ENCODE peak calls at places on chromosomes 16 and 17, in ten cellular contexts. One of them, this sample, is unnamed.
A peak's percentile ranks its signal among the peaks of the same experiment; 100 is the strongest.

GRCh38 chr17:33871720-33872535 is 383.2 kb upstream of the CCL2 start:
- DNase-seq in CD8-positive, alpha-beta T cell: no peak
- DNase-seq in adrenal gland: no peak
- DNase-seq in OCI-LY7: no peak
- DNase-seq in AG10803: peak; percentile 30
- DNase-seq in hepatocyte: peak; percentile 66
- DNase-seq in AG04450: no peak
- DNase-seq in coronary artery: no peak
- DNase-seq in lower lobe of right lung: no peak
- DNase-seq in psoas muscle: no peak
- DNase-seq in this sample: no peak

GRCh38 chr17:39775075-39775474 is 37.3 kb downstream of the GRB7 start:
- DNase-seq in CD8-positive, alpha-beta T cell: no peak
- DNase-seq in adrenal gland: no peak
- DNase-seq in OCI-LY7: peak; percentile 68
- DNase-seq in AG10803: no peak
- DNase-seq in hepatocyte: no peak
- DNase-seq in AG04450: no peak
- DNase-seq in coronary artery: no peak
- DNase-seq in lower lobe of right lung: no peak
- DNase-seq in psoas muscle: no peak
- DNase-seq in this sample: no peak

GRCh38 chr16:75080205-75081029 is 36.2 kb downstream of the LDHD start:
- DNase-seq in CD8-positive, alpha-beta T cell: no peak
- DNase-seq in adrenal gland: no peak
- DNase-seq in OCI-LY7: no peak
- DNase-seq in AG10803: peak; percentile 45
- DNase-seq in hepatocyte: no peak
- DNase-seq in AG04450: peak; percentile 60
- DNase-seq in coronary artery: no peak
- DNase-seq in lower lobe of right lung: no peak
- DNase-seq in psoas muscle: no peak
- DNase-seq in this sample: no peak

GRCh38 chr16:11232852-11233726 is 22.9 kb downstream of the SOCS1 start:
- DNase-seq in CD8-positive, alpha-beta T cell: peak; percentile 82
- DNase-seq in adrenal gland: no peak
- DNase-seq in OCI-LY7: peak; percentile 51
- DNase-seq in AG10803: no peak
- DNase-seq in hepatocyte: no peak
- DNase-seq in AG04450: no peak
- DNase-seq in coronary artery: no peak
- DNase-seq in lower lobe of right lung: peak; percentile 80
- DNase-seq in psoas muscle: peak; percentile 30
- DNase-seq in this sample: peak; percentile 28

GRCh38 chr16:25258856-25259179 is 1.2 kb upstream of the ZKSCAN2 start:
- DNase-seq in CD8-positive, alpha-beta T cell: peak; percentile 13
- DNase-seq in adrenal gland: no peak
- DNase-seq in OCI-LY7: peak; percentile 39
- DNase-seq in AG10803: no peak
- DNase-seq in hepatocyte: no peak
- DNase-seq in AG04450: no peak
- DNase-seq in coronary artery: no peak
- DNase-seq in lower lobe of right lung: no peak
- DNase-seq in psoas muscle: no peak
- DNase-seq in this sample: no peak

GRCh38 chr17:6506679-6507231 is 49.6 kb downstream of the PITPNM3 start:
- DNase-seq in CD8-positive, alpha-beta T cell: no peak
- DNase-seq in adrenal gland: no peak
- DNase-seq in OCI-LY7: no peak
- DNase-seq in AG10803: peak; percentile 57
- DNase-seq in hepatocyte: no peak
- DNase-seq in AG04450: no peak
- DNase-seq in coronary artery: peak; percentile 65
- DNase-seq in lower lobe of right lung: peak; percentile 39
- DNase-seq in psoas muscle: no peak
- DNase-seq in this sample: no peak

GRCh38 chr17:2030779-2031163 is 818 bp downstream of the DPH1 start:
- DNase-seq in CD8-positive, alpha-beta T cell: peak; percentile 53
- DNase-seq in adrenal gland: peak; percentile 61
- DNase-seq in OCI-LY7: no peak
- DNase-seq in AG10803: peak; percentile 90
- DNase-seq in hepatocyte: no peak
- DNase-seq in AG04450: peak; percentile 81
- DNase-seq in coronary artery: no peak
- DNase-seq in lower lobe of right lung: no peak
- DNase-seq in psoas muscle: no peak
- DNase-seq in this sample: peak; percentile 50

GRCh38 chr16:54070944-54071343 is 215.6 kb downstream of the IRX3 start:
- DNase-seq in CD8-positive, alpha-beta T cell: no peak
- DNase-seq in adrenal gland: no peak
- DNase-seq in OCI-LY7: no peak
- DNase-seq in AG10803: no peak
- DNase-seq in hepatocyte: no peak
- DNase-seq in AG04450: no peak
- DNase-seq in coronary artery: no peak
- DNase-seq in lower lobe of right lung: no peak
- DNase-seq in psoas muscle: no peak
- DNase-seq in this sample: no peak

GRCh38 chr17:78717431-78717980 is 64.6 kb downstream of the CYTH1 start:
- DNase-seq in CD8-positive, alpha-beta T cell: no peak
- DNase-seq in adrenal gland: peak; percentile 54
- DNase-seq in OCI-LY7: peak; percentile 52
- DNase-seq in AG10803: peak; percentile 49
- DNase-seq in hepatocyte: peak; percentile 29
- DNase-seq in AG04450: no peak
- DNase-seq in coronary artery: no peak
- DNase-seq in lower lobe of right lung: no peak
- DNase-seq in psoas muscle: no peak
- DNase-seq in this sample: no peak

GRCh38 chr17:17913695-17914332 is 58.4 kb downstream of the TOM1L2 start:
- DNase-seq in CD8-positive, alpha-beta T cell: peak; percentile 49
- DNase-seq in adrenal gland: peak; percentile 92
- DNase-seq in OCI-LY7: peak; percentile 21
- DNase-seq in AG10803: peak; percentile 87
- DNase-seq in hepatocyte: peak; percentile 91
- DNase-seq in AG04450: peak; percentile 73
- DNase-seq in coronary artery: no peak
- DNase-seq in lower lobe of right lung: peak; percentile 52
- DNase-seq in psoas muscle: peak; percentile 79
- DNase-seq in this sample: peak; percentile 64

GRCh38 chr16:12439443-12440232 is 364.0 kb downstream of the CPPED1 start:
- DNase-seq in CD8-positive, alpha-beta T cell: no peak
- DNase-seq in adrenal gland: no peak
- DNase-seq in OCI-LY7: no peak
- DNase-seq in AG10803: no peak
- DNase-seq in hepatocyte: no peak
- DNase-seq in AG04450: no peak
- DNase-seq in coronary artery: no peak
- DNase-seq in lower lobe of right lung: no peak
- DNase-seq in psoas muscle: no peak
- DNase-seq in this sample: peak; percentile 12

GRCh38 chr16:8729779-8730334 is 55.4 kb downstream of the ABAT start:
- DNase-seq in CD8-positive, alpha-beta T cell: no peak
- DNase-seq in adrenal gland: no peak
- DNase-seq in OCI-LY7: peak; percentile 12
- DNase-seq in AG10803: no peak
- DNase-seq in hepatocyte: no peak
- DNase-seq in AG04450: no peak
- DNase-seq in coronary artery: no peak
- DNase-seq in lower lobe of right lung: no peak
- DNase-seq in psoas muscle: no peak
- DNase-seq in this sample: no peak

DNA sequence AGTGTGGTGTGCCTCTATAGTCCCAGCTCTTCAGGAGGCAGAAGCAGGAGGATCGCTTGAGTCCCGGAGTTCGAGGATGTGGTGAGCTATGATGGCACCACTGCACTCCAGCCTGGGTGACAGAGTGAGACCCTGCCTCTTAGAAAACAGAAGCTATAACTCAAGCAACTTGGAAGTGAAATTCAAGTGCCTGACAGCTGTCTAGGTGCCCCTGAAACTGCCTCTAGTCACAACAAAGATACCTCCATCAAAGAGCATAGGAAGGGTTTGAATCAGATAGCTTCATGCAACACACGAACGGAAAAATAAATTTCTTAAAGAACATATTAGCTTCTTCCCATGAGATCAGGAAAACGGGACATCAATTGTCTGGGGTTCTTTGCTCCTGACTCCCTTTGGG is 860 bp upstream of the PLCG2 start:
- DNase-seq in CD8-positive, alpha-beta T cell: no peak
- DNase-seq in adrenal gland: no peak
- DNase-seq in OCI-LY7: peak; percentile 60
- DNase-seq in AG10803: no peak
- DNase-seq in hepatocyte: no peak
- DNase-seq in AG04450: no peak
- DNase-seq in coronary artery: no peak
- DNase-seq in lower lobe of right lung: no peak
- DNase-seq in psoas muscle: no peak
- DNase-seq in this sample: no peak
- H3K4me3 ChIP-seq in CD8-positive, alpha-beta T cell: no peak overlapping the region
- H3K4me3 ChIP-seq in adrenal gland: no peak overlapping the region
- H3K4me3 ChIP-seq in OCI-LY7: peak overlapping the region; percentile 85
- H3K4me3 ChIP-seq in AG10803: no peak overlapping the region
- H3K4me3 ChIP-seq in hepatocyte: no peak overlapping the region
- H3K4me3 ChIP-seq in AG04450: no peak overlapping the region
- H3K4me3 ChIP-seq in coronary artery: no peak overlapping the region
- H3K4me3 ChIP-seq in lower lobe of right lung: peak overlapping the region; percentile 73
- H3K4me3 ChIP-seq in psoas muscle: no peak overlapping the region
- H3K4me3 ChIP-seq in this sample: no peak overlapping the region

GRCh38 chr16:1494129-1494640 is 1.0 kb downstream of the TELO2 start:
- DNase-seq in CD8-positive, alpha-beta T cell: no peak
- DNase-seq in adrenal gland: peak; percentile 83
- DNase-seq in OCI-LY7: peak; percentile 7
- DNase-seq in AG10803: peak; percentile 80
- DNase-seq in hepatocyte: peak; percentile 55
- DNase-seq in AG04450: peak; percentile 34
- DNase-seq in coronary artery: peak; percentile 84
- DNase-seq in lower lobe of right lung: peak; percentile 58
- DNase-seq in psoas muscle: peak; percentile 75
- DNase-seq in this sample: peak; percentile 28
- TF ChIP-seq CTCF in CD8-positive, alpha-beta T cell: no peak
- TF ChIP-seq CTCF in adrenal gland: peak; percentile 53
- TF ChIP-seq CTCF in OCI-LY7: no peak
- TF ChIP-seq CTCF in AG10803: peak; percentile 79
- TF ChIP-seq CTCF in hepatocyte: peak; percentile 30
- TF ChIP-seq CTCF in AG04450: peak; percentile 71
- TF ChIP-seq CTCF in coronary artery: peak; percentile 29
- TF ChIP-seq CTCF in lower lobe of right lung: peak; percentile 59
- TF ChIP-seq CTCF in psoas muscle: peak; percentile 65
- TF ChIP-seq CTCF in this sample: peak; percentile 17

DNA sequence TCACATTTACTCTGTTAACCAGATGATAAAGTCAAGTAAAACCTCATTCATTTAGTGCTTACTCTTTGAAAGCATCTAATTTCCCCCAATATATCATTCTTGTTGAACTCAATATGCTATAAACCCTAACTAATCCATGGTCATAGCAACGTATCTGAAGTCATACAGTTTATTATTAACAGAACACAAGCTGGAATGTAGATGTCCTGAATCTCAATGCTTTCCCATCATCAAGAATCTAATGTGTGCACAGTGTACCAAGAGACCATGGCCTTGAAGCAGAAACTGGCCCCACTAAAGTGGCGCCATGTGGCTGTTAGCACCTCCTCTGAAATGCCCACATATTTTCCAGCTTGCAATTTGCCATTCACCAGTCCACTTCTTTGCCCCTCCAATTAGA is 245.8 kb downstream of the SOX9 start:
- DNase-seq in CD8-positive, alpha-beta T cell: no peak
- DNase-seq in adrenal gland: no peak
- DNase-seq in OCI-LY7: no peak
- DNase-seq in AG10803: no peak
- DNase-seq in hepatocyte: no peak
- DNase-seq in AG04450: no peak
- DNase-seq in coronary artery: no peak
- DNase-seq in lower lobe of right lung: no peak
- DNase-seq in psoas muscle: no peak
- DNase-seq in this sample: no peak
- H3K4me3 ChIP-seq in CD8-positive, alpha-beta T cell: no peak overlapping the region
- H3K4me3 ChIP-seq in adrenal gland: no peak overlapping the region
- H3K4me3 ChIP-seq in OCI-LY7: no peak overlapping the region
- H3K4me3 ChIP-seq in AG10803: no peak overlapping the region
- H3K4me3 ChIP-seq in hepatocyte: no peak overlapping the region
- H3K4me3 ChIP-seq in AG04450: no peak overlapping the region
- H3K4me3 ChIP-seq in coronary artery: no peak overlapping the region
- H3K4me3 ChIP-seq in lower lobe of right lung: no peak overlapping the region
- H3K4me3 ChIP-seq in psoas muscle: no peak overlapping the region
- H3K4me3 ChIP-seq in this sample: no peak overlapping the region

DNA sequence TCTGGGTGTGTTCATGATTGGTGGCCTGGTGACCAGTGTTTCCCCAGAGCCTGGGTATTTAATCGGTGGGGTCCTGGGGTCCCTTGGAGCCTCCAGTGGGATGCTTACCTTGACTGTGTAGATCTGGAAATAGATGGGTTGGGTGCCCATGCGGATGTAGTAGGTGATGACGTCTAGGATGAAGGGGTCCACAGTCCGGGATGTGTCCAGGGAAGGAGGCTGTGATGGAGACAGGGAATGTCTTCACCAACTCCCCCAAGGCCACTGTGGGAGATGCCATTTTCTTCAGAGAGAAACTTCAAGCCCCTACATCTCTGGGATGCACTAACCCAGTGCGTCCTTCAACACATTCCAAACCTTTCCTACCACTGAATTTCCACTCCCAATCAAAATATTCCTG is 24.1 kb upstream of the MFSD6L start:
- DNase-seq in CD8-positive, alpha-beta T cell: no peak
- DNase-seq in adrenal gland: no peak
- DNase-seq in OCI-LY7: no peak
- DNase-seq in AG10803: no peak
- DNase-seq in hepatocyte: no peak
- DNase-seq in AG04450: no peak
- DNase-seq in coronary artery: no peak
- DNase-seq in lower lobe of right lung: no peak
- DNase-seq in psoas muscle: no peak
- DNase-seq in this sample: no peak
- TF ChIP-seq CTCF in CD8-positive, alpha-beta T cell: no peak
- TF ChIP-seq CTCF in adrenal gland: no peak
- TF ChIP-seq CTCF in OCI-LY7: no peak
- TF ChIP-seq CTCF in AG10803: no peak
- TF ChIP-seq CTCF in hepatocyte: no peak
- TF ChIP-seq CTCF in AG04450: no peak
- TF ChIP-seq CTCF in coronary artery: no peak
- TF ChIP-seq CTCF in lower lobe of right lung: no peak
- TF ChIP-seq CTCF in psoas muscle: no peak
- TF ChIP-seq CTCF in this sample: no peak

GRCh38 chr17:47250855-47251254 is 2.8 kb upstream of the ITGB3 start:
- DNase-seq in CD8-positive, alpha-beta T cell: no peak
- DNase-seq in adrenal gland: no peak
- DNase-seq in OCI-LY7: no peak
- DNase-seq in AG10803: no peak
- DNase-seq in hepatocyte: no peak
- DNase-seq in AG04450: no peak
- DNase-seq in coronary artery: no peak
- DNase-seq in lower lobe of right lung: no peak
- DNase-seq in psoas muscle: no peak
- DNase-seq in this sample: no peak
- H3K4me3 ChIP-seq in CD8-positive, alpha-beta T cell: no peak overlapping the region
- H3K4me3 ChIP-seq in adrenal gland: no peak overlapping the region
- H3K4me3 ChIP-seq in OCI-LY7: no peak overlapping the region
- H3K4me3 ChIP-seq in AG10803: no peak overlapping the region
- H3K4me3 ChIP-seq in hepatocyte: no peak overlapping the region
- H3K4me3 ChIP-seq in AG04450: no peak overlapping the region
- H3K4me3 ChIP-seq in coronary artery: no peak overlapping the region
- H3K4me3 ChIP-seq in lower lobe of right lung: no peak overlapping the region
- H3K4me3 ChIP-seq in psoas muscle: no peak overlapping the region
- H3K4me3 ChIP-seq in this sample: no peak overlapping the region